ENCODE peak calls at places on chromosomes 12 and 14, in nine cellular contexts. One of them, this sample, is unnamed.

GRCh38 chr14:67749341-67750110 is 47.8 kb downstream of the RDH12 start:
- DNase-seq in activated CD8-positive, alpha-beta memory T cell treated with anti-CD3 and anti-CD28 coated beads for 4 hours: no peak
- DNase-seq in HS-27A: no peak
- DNase-seq in C1 segment of cervical spinal cord: no peak
- DNase-seq in hypothalamus: no peak
- DNase-seq in GM13976: no peak
- DNase-seq in GM13977: no peak
- DNase-seq in HEK293T: no peak
- DNase-seq in lung: no peak
- DNase-seq in this sample: no peak

GRCh38 chr14:32567543-32568384 is 238.7 kb downstream of the AKAP6 start:
- DNase-seq in HS-27A: no peak
- DNase-seq in HEK293T: no peak
- DNase-seq in hypothalamus: no peak
- DNase-seq in lung: no peak
- DNase-seq in GM13977: no peak
- DNase-seq in GM13976: no peak
- DNase-seq in activated CD8-positive, alpha-beta memory T cell treated with anti-CD3 and anti-CD28 coated beads for 4 hours: no peak
- DNase-seq in C1 segment of cervical spinal cord: no peak
- DNase-seq in this sample: no peak

GRCh38 chr14:91153360-91153759 is 39.5 kb downstream of the DGLUCY start:
- DNase-seq in activated CD8-positive, alpha-beta memory T cell treated with anti-CD3 and anti-CD28 coated beads for 4 hours: no peak
- DNase-seq in HEK293T: no peak
- DNase-seq in C1 segment of cervical spinal cord: no peak
- DNase-seq in GM13976: no peak
- DNase-seq in lung: no peak
- DNase-seq in hypothalamus: no peak
- DNase-seq in GM13977: no peak
- DNase-seq in HS-27A: no peak
- DNase-seq in this sample: no peak

GRCh38 chr12:67966560-67966959 is 22.7 kb upstream of the IFNG-AS1 start:
- DNase-seq in lung: no peak
- DNase-seq in GM13976: no peak
- DNase-seq in activated CD8-positive, alpha-beta memory T cell treated with anti-CD3 and anti-CD28 coated beads for 4 hours: no peak
- DNase-seq in HS-27A: no peak
- DNase-seq in hypothalamus: no peak
- DNase-seq in HEK293T: no peak
- DNase-seq in C1 segment of cervical spinal cord: no peak
- DNase-seq in GM13977: no peak
- DNase-seq in this sample: no peak

GRCh38 chr12:2126676-2127406 is 74.1 kb downstream of the CACNA1C start:
- DNase-seq in activated CD8-positive, alpha-beta memory T cell treated with anti-CD3 and anti-CD28 coated beads for 4 hours: no peak
- DNase-seq in hypothalamus: no peak
- DNase-seq in HEK293T: no peak
- DNase-seq in HS-27A: no peak
- DNase-seq in C1 segment of cervical spinal cord: no peak
- DNase-seq in GM13976: no peak
- DNase-seq in lung: no peak
- DNase-seq in GM13977: no peak
- DNase-seq in this sample: no peak

GRCh38 chr14:58635041-58635440 is 2.7 kb upstream of the DACT1 start:
- DNase-seq in lung: no peak
- DNase-seq in HEK293T: no peak
- DNase-seq in HS-27A: no peak
- DNase-seq in activated CD8-positive, alpha-beta memory T cell treated with anti-CD3 and anti-CD28 coated beads for 4 hours: no peak
- DNase-seq in hypothalamus: no peak
- DNase-seq in GM13976: peak; percentile 44
- DNase-seq in C1 segment of cervical spinal cord: no peak
- DNase-seq in GM13977: peak; percentile 47
- DNase-seq in this sample: no peak

GRCh38 chr12:103475073-103475472 is 20.7 kb downstream of the C12orf42 start:
- DNase-seq in lung: no peak
- DNase-seq in HS-27A: no peak
- DNase-seq in HEK293T: no peak
- DNase-seq in GM13977: no peak
- DNase-seq in C1 segment of cervical spinal cord: no peak
- DNase-seq in activated CD8-positive, alpha-beta memory T cell treated with anti-CD3 and anti-CD28 coated beads for 4 hours: no peak
- DNase-seq in hypothalamus: no peak
- DNase-seq in GM13976: no peak
- DNase-seq in this sample: no peak

GRCh38 chr12:14356147-14356546 is 9.3 kb upstream of the ATF7IP start:
- DNase-seq in GM13977: no peak
- DNase-seq in activated CD8-positive, alpha-beta memory T cell treated with anti-CD3 and anti-CD28 coated beads for 4 hours: no peak
- DNase-seq in HEK293T: no peak
- DNase-seq in C1 segment of cervical spinal cord: no peak
- DNase-seq in lung: no peak
- DNase-seq in GM13976: no peak
- DNase-seq in HS-27A: no peak
- DNase-seq in hypothalamus: no peak
- DNase-seq in this sample: no peak

GRCh38 chr12:80862606-80863005 is 75.1 kb downstream of the LIN7A start:
- DNase-seq in lung: no peak
- DNase-seq in GM13976: no peak
- DNase-seq in activated CD8-positive, alpha-beta memory T cell treated with anti-CD3 and anti-CD28 coated beads for 4 hours: no peak
- DNase-seq in HEK293T: no peak
- DNase-seq in hypothalamus: no peak
- DNase-seq in C1 segment of cervical spinal cord: no peak
- DNase-seq in HS-27A: no peak
- DNase-seq in GM13977: no peak
- DNase-seq in this sample: no peak

GRCh38 chr14:43483415-43483814 is 1023.7 kb downstream of the FSCB start:
- DNase-seq in GM13976: no peak
- DNase-seq in C1 segment of cervical spinal cord: no peak
- DNase-seq in lung: no peak
- DNase-seq in HS-27A: no peak
- DNase-seq in HEK293T: no peak
- DNase-seq in activated CD8-positive, alpha-beta memory T cell treated with anti-CD3 and anti-CD28 coated beads for 4 hours: no peak
- DNase-seq in GM13977: no peak
- DNase-seq in hypothalamus: no peak
- DNase-seq in this sample: no peak

GRCh38 chr12:121980211-121980891 is 41.3 kb upstream of the BCL7A start:
- DNase-seq in C1 segment of cervical spinal cord: peak; percentile 4
- DNase-seq in GM13977: peak; percentile 48
- DNase-seq in GM13976: peak; percentile 60
- DNase-seq in HEK293T: no peak
- DNase-seq in lung: no peak
- DNase-seq in HS-27A: no peak
- DNase-seq in activated CD8-positive, alpha-beta memory T cell treated with anti-CD3 and anti-CD28 coated beads for 4 hours: no peak
- DNase-seq in hypothalamus: no peak
- DNase-seq in this sample: no peak

GRCh38 chr12:95967301-95967700 is 24.2 kb downstream of the AMDHD1 start:
- DNase-seq in HEK293T: no peak
- DNase-seq in activated CD8-positive, alpha-beta memory T cell treated with anti-CD3 and anti-CD28 coated beads for 4 hours: no peak
- DNase-seq in HS-27A: no peak
- DNase-seq in GM13977: no peak
- DNase-seq in C1 segment of cervical spinal cord: no peak
- DNase-seq in lung: no peak
- DNase-seq in GM13976: no peak
- DNase-seq in hypothalamus: no peak
- DNase-seq in this sample: no peak

GRCh38 chr14:36091096-36091495 is 85.4 kb downstream of the PTCSC3 start:
- DNase-seq in HS-27A: peak; percentile 83
- DNase-seq in activated CD8-positive, alpha-beta memory T cell treated with anti-CD3 and anti-CD28 coated beads for 4 hours: no peak
- DNase-seq in lung: peak; percentile 55
- DNase-seq in C1 segment of cervical spinal cord: no peak
- DNase-seq in HEK293T: peak; percentile 12
- DNase-seq in GM13976: no peak
- DNase-seq in GM13977: no peak
- DNase-seq in hypothalamus: no peak
- DNase-seq in this sample: no peak

GRCh38 chr12:25549120-25549519 is 4.0 kb downstream of the LMNTD1 start:
- DNase-seq in HS-27A: no peak
- DNase-seq in C1 segment of cervical spinal cord: no peak
- DNase-seq in GM13976: no peak
- DNase-seq in GM13977: no peak
- DNase-seq in lung: no peak
- DNase-seq in HEK293T: no peak
- DNase-seq in hypothalamus: no peak
- DNase-seq in activated CD8-positive, alpha-beta memory T cell treated with anti-CD3 and anti-CD28 coated beads for 4 hours: no peak
- DNase-seq in this sample: no peak